ENCODE peak calls at places on chromosomes 4 and X, in six cellular contexts. F is H1, E is H9, J is mesenchymal stem cell, Y is neuronal stem cell, S is trophoblast cell. U is an unnamed sample.

GRCh38 chr4:7947927-7948326 is 8.3 kb upstream of the AFAP1 start:
- DNase-seq in F (no peak), E (no peak), J (no peak), Y (no peak), S (peak; percentile 70), U (no peak)

GRCh38 chr4:101818362-101818761 is 27.8 kb downstream of the BANK1 start:
- DNase-seq in F (no peak), E (no peak), J (peak; percentile 62), Y (no peak), S (no peak), U (peak; percentile 6)

GRCh38 chr4:87077834-87078585 is 142.4 kb downstream of the KLHL8 start:
- DNase-seq in F (no peak), E (no peak), J (no peak), Y (no peak), S (no peak), U (no peak)

GRCh38 chrX:43753637-43754036 is 97.5 kb downstream of the MAOA start:
- DNase-seq in F (no peak), E (no peak), J (no peak), Y (no peak), S (no peak), U (no peak)

GRCh38 chrX:16212024-16212423 is 44.7 kb downstream of the MAGEB17 start:
- DNase-seq in F (no peak), E (no peak), J (peak; percentile 5), Y (no peak), S (no peak), U (peak; percentile 33)

GRCh38 chr4:76767983-76768382 is 130.0 kb downstream of the SOWAHB start:
- DNase-seq in F (no peak), E (no peak), J (peak; percentile 60), Y (no peak), S (peak; percentile 95), U (peak; percentile 70)

GRCh38 chrX:104359124-104359523 is 104.4 kb upstream of the ESX1 start:
- DNase-seq in F (no peak), E (no peak), J (no peak), Y (no peak), S (peak; percentile 82), U (no peak)

GRCh38 chr4:147388016-147388415 is 92.9 kb upstream of the EDNRA start:
- DNase-seq in F (no peak), E (no peak), J (no peak), Y (no peak), S (no peak), U (peak; percentile 50)

GRCh38 chr4:8433181-8433580 is 7.3 kb downstream of the ACOX3 start:
- DNase-seq in F (no peak), E (no peak), J (no peak), Y (no peak), S (peak; percentile 15), U (no peak)

GRCh38 chr4:7694256-7694775 is 245.3 kb downstream of the AFAP1 start:
- DNase-seq in F (no peak), E (no peak), J (no peak), Y (no peak), S (no peak), U (no peak)

GRCh38 chr4:149801416-149801815 is 14.2 kb downstream of the IQCM start:
- DNase-seq in F (no peak), E (no peak), J (no peak), Y (no peak), S (no peak), U (no peak)

GRCh38 chr4:99462875-99463464 is 27.8 kb upstream of the ADH7 start:
- DNase-seq in F (no peak), E (peak; percentile 68), J (peak; percentile 64), Y (peak; percentile 54), S (peak; percentile 88), U (peak; percentile 72)

GRCh38 chrX:70664726-70665125 is 220.1 kb downstream of the DLG3 start:
- DNase-seq in F (no peak), E (no peak), J (peak; percentile 33), Y (peak; percentile 0), S (peak; percentile 7), U (peak; percentile 30)

GRCh38 chr4:170139764-170140163 is 50.0 kb upstream of the AADAT start:
- DNase-seq in F (no peak), E (no peak), J (peak; percentile 5), Y (no peak), S (no peak), U (peak; percentile 37)

GRCh38 chr4:127069675-127070074 is 563.1 kb upstream of the INTU start:
- DNase-seq in F (no peak), E (no peak), J (peak; percentile 28), Y (no peak), S (no peak), U (peak; percentile 32)

GRCh38 chr4:154660052-154660451 is 47.6 kb upstream of the FGG start:
- DNase-seq in F (no peak), E (no peak), J (no peak), Y (no peak), S (no peak), U (no peak)

GRCh38 chr4:48343531-48343930 is 2.2 kb downstream of the SLAIN2 start:
- DNase-seq in F (no peak), E (no peak), J (peak; percentile 44), Y (no peak), S (no peak), U (peak; percentile 22)

GRCh38 chrX:71935542-71935941 is 24.9 kb downstream of the NHSL2 start:
- DNase-seq in F (no peak), E (peak; percentile 76), J (no peak), Y (peak; percentile 20), S (no peak), U (no peak)

GRCh38 chr4:153781717-153782416 is 7.0 kb downstream of the SFRP2 start:
- DNase-seq in F (no peak), E (peak; percentile 29), J (no peak), Y (no peak), S (no peak), U (peak; percentile 16)

GRCh38 chrX:109911046-109911445 is 91.9 kb upstream of the TMEM164 start:
- DNase-seq in F (no peak), E (no peak), J (no peak), Y (no peak), S (peak; percentile 28), U (no peak)

GRCh38 chrX:132022115-132022862 is 813 bp upstream of the STK26 start:
- DNase-seq in F (peak; percentile 57), E (no peak), J (peak; percentile 34), Y (no peak), S (peak; percentile 34), U (no peak)

GRCh38 chr4:154073107-154073817 is 284.4 kb upstream of the SFRP2 start:
- DNase-seq in F (no peak), E (no peak), J (peak; percentile 91), Y (no peak), S (no peak), U (no peak)

GRCh38 chr4:128810871-128811570 is 1.5 kb downstream of the JADE1 start:
- DNase-seq in F (peak; percentile 89), E (peak; percentile 98), J (peak; percentile 82), Y (peak; percentile 93), S (peak; percentile 74), U (peak; percentile 90)

GRCh38 chr4:128811571-128812359 is 2.3 kb downstream of the JADE1 start:
- DNase-seq in F (peak; percentile 86), E (peak; percentile 90), J (peak; percentile 93), Y (peak; percentile 89), S (peak; percentile 85), U (peak; percentile 90)

GRCh38 chr4:128810331-128810870 is 901 bp downstream of the JADE1 start:
- DNase-seq in F (no peak), E (no peak), J (peak; percentile 54), Y (no peak), S (peak; percentile 55), U (peak; percentile 46)

GRCh38 chr4:128809477-128810330 is at the start of gene JADE1:
- DNase-seq in F (peak; percentile 92), E (peak; percentile 95), J (peak; percentile 96), Y (peak; percentile 93), S (peak; percentile 89), U (peak; percentile 95)

GRCh38 chr4:128812360-128812958 is 3.0 kb downstream of the JADE1 start:
- DNase-seq in F (peak; percentile 69), E (peak; percentile 51), J (peak; percentile 83), Y (peak; percentile 82), S (peak; percentile 75), U (peak; percentile 81)
- H3K4ac ChIP-seq in F (no peak overlapping the region), E (no peak overlapping the region), J (peak overlapping the region; percentile 15), Y (no peak overlapping the region), S (peak overlapping the region; percentile 30), U (peak overlapping the region; percentile 71)

GRCh38 chr4:139605516-139605915 is 49.5 kb upstream of the SETD7 start:
- DNase-seq in F (no peak), E (no peak), J (no peak), Y (no peak), S (no peak), U (no peak)

GRCh38 chr4:139603576-139604387 is 47.8 kb upstream of the SETD7 start:
- DNase-seq in F (no peak), E (no peak), J (peak; percentile 82), Y (peak; percentile 66), S (peak; percentile 89), U (peak; percentile 59)

GRCh38 chr4:139609647-139610046 is 53.6 kb upstream of the SETD7 start:
- DNase-seq in F (no peak), E (no peak), J (peak; percentile 70), Y (no peak), S (no peak), U (peak; percentile 83)

GRCh38 chr4:139607302-139608060 is 51.5 kb upstream of the SETD7 start:
- DNase-seq in F (no peak), E (no peak), J (no peak), Y (no peak), S (no peak), U (no peak)

DNA sequence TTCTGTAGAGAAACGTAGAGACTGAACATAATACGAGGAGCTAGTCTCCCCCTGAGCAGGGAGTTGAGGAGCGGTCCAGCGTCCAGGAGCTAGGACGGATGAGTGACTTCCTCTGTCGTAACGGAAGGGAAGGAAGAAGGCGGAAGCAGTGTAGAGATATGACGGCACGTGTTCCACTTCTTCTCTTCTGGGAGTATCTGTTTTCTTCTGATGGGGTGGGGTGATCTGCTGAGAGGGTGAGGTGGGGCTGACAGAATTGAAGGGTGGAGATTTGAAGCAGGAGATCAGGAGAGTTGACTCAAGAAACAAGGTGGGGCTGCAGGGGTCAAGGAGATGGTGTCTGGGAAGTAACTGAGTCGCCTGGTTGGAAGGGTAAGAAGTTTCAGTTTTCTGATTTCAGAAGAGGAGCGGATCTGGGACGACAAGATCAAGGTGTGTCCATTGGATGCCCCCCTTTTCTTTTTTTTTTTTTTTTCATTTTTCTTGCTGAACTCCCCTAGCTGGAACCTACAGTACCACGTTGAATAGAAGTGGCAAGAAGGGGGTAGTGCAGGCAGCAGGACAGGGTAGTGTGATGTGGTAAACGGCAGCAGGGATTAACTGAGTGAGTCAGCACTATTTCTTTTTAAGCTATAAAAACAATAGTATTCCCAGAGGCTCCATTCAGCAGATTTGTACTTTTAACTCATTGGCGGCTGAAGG is 50.7 kb upstream of the SETD7 start:
- DNase-seq in F (no peak), E (no peak), J (peak; percentile 70), Y (no peak), S (no peak), U (peak; percentile 70)
- H2AK5ac ChIP-seq in F (no peak overlapping the region), E (no peak overlapping the region), J (peak overlapping the region; percentile 100), Y (no peak overlapping the region), S (no peak overlapping the region), U (peak overlapping the region; percentile 90)

DNA sequence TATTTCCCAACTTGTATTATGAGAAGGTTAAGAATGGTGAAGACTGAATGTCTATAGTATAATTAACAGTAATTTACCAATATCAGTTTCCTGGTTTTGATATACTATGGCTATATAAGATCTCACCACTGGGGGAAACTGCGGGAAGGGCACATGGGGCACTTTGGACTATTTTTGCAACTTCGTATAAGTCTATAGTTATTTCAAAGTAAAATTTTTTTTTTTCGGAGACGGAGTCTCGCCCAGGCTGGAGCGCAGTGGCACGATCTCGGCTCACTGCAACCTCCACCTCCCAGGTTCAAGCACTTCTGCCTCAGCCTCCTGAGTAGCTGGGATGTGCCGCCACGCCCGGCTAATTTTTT is 46.1 kb downstream of the CXorf58 start:
- DNase-seq in F (no peak), E (no peak), J (no peak), Y (no peak), S (no peak), U (no peak)
- H2AFZ ChIP-seq in F (no peak overlapping the region), E (no peak overlapping the region), J (no peak overlapping the region), Y (no peak overlapping the region), S (no peak overlapping the region), U (no peak overlapping the region)

GRCh38 chr4:25160714-25161598 is 707 bp upstream of the SEPSECS start:
- DNase-seq in F (no peak), E (no peak), J (peak; percentile 84), Y (no peak), S (peak; percentile 85), U (no peak)
- H3K4ac ChIP-seq in F (no peak overlapping the region), E (no peak overlapping the region), J (no peak overlapping the region), Y (no peak overlapping the region), S (no peak overlapping the region), U (peak overlapping the region; percentile 8)